ENCODE peak calls at places on chromosomes 3 and 15, in ten cellular contexts. S, A, W, T, B, H, N, Y, D and C are unnamed samples.

GRCh38 chr15:42154576-42155355 is 1.7 kb downstream of the PLA2G4F start:
- DNase-seq in S (no peak), A (no peak), W (no peak), T (no peak), B (no peak), H (no peak), N (no peak), Y (no peak), D (no peak), C (no peak)

GRCh38 chr3:127674793-127675189 is 2.0 kb downstream of the ABTB1 start:
- DNase-seq in S (peak; percentile 21), A (no peak), W (no peak), T (no peak), B (no peak), H (peak; percentile 44), N (peak; percentile 31), Y (no peak), D (no peak), C (no peak)

GRCh38 chr15:66070220-66070934 is 183.2 kb downstream of the MEGF11 start:
- DNase-seq in S (no peak), A (no peak), W (no peak), T (no peak), B (no peak), H (peak; percentile 12), N (no peak), Y (no peak), D (no peak), C (no peak)

GRCh38 chr3:97863025-97863424 is 41.2 kb downstream of the CRYBG3 start:
- DNase-seq in S (no peak), A (no peak), W (no peak), T (no peak), B (no peak), H (no peak), N (no peak), Y (no peak), D (no peak), C (no peak)

GRCh38 chr3:140242818-140243276 is 307.9 kb downstream of the CLSTN2 start:
- DNase-seq in S (no peak), A (peak; percentile 62), W (no peak), T (no peak), B (no peak), H (no peak), N (no peak), Y (no peak), D (no peak), C (no peak)

GRCh38 chr3:197749315-197749600 is 425 bp upstream of the FYTTD1 start:
- DNase-seq in S (no peak), A (peak; percentile 65), W (no peak), T (peak; percentile 73), B (no peak), H (no peak), N (no peak), Y (peak; percentile 34), D (peak; percentile 36), C (no peak)

GRCh38 chr15:74222705-74223104 is 13.4 kb upstream of the CCDC33 start:
- DNase-seq in S (no peak), A (no peak), W (no peak), T (no peak), B (no peak), H (no peak), N (no peak), Y (no peak), D (no peak), C (no peak)

GRCh38 chr3:69204315-69204957 is 82.0 kb upstream of the LMOD3 start:
- DNase-seq in S (no peak), A (no peak), W (no peak), T (no peak), B (no peak), H (no peak), N (no peak), Y (no peak), D (no peak), C (no peak)

GRCh38 chr3:52004906-52005395 is 9.3 kb upstream of the RPL29 start:
- DNase-seq in S (no peak), A (no peak), W (no peak), T (no peak), B (no peak), H (no peak), N (no peak), Y (no peak), D (no peak), C (no peak)

GRCh38 chr3:23550402-23550801 is 255.4 kb upstream of the UBE2E1 start:
- DNase-seq in S (no peak), A (no peak), W (no peak), T (no peak), B (no peak), H (no peak), N (no peak), Y (no peak), D (no peak), C (no peak)

GRCh38 chr3:23452408-23452807 is 249.3 kb downstream of the UBE2E2 start:
- DNase-seq in S (no peak), A (no peak), W (no peak), T (no peak), B (no peak), H (no peak), N (no peak), Y (no peak), D (no peak), C (no peak)

GRCh38 chr15:60349589-60349988 is 48.2 kb downstream of the ANXA2 start:
- DNase-seq in S (no peak), A (no peak), W (no peak), T (no peak), B (no peak), H (no peak), N (no peak), Y (no peak), D (no peak), C (no peak)

DNA sequence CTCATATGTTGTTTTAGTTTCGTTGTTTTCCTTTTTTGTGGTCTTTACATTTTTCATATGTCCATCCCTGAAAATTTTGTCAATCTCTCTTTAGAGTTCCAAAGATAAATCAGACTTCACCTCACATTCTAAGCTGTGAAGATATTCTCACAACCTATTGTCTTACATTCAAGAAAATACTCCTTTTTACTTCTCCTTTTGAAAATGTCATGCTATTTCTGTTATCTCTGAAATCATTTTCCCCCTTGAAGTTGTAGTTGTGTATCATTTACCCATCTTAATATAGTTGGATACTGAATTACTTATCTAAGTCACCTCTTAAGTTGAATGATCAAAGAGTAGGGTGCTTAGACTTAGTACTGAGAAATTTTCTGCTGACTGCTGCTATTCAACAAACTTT is 74.3 kb downstream of the DCUN1D1 start:
- DNase-seq in S (no peak), A (no peak), W (no peak), T (no peak), B (no peak), H (no peak), N (no peak), Y (no peak), D (no peak), C (no peak)
- TF ChIP-seq CTCF in S (no peak), A (no peak), W (no peak), T (no peak), B (no peak), H (no peak), N (no peak), Y (no peak), D (no peak), C (no peak)

GRCh38 chr3:29668233-29668632 is 387.4 kb downstream of the RBMS3 start:
- DNase-seq in S (no peak), A (no peak), W (no peak), T (no peak), B (no peak), H (no peak), N (no peak), Y (no peak), D (no peak), C (no peak)

GRCh38 chr3:29665688-29666087 is 384.8 kb downstream of the RBMS3 start:
- DNase-seq in S (no peak), A (no peak), W (no peak), T (no peak), B (no peak), H (no peak), N (no peak), Y (no peak), D (no peak), C (no peak)

DNA sequence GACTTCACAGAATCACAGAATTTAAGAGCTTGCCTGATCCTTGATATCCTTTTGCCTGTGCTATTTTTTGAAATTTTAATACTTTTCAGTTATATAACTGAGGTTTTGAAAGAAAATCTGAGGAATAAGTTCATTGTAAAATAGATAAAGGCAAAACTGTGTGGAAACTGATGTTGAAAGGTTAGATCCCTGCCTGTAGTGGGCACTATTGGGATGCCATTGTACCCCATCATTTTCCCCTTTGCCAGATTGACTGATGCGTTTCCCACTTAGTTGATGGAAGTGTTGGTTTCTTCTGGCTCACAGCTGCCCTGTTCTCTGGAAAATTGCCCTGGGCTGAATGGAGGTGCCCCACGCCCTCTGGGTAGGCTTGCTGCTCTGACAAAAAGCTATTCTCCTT is 387.9 kb downstream of the RBMS3 start:
- DNase-seq in S (no peak), A (no peak), W (no peak), T (no peak), B (no peak), H (no peak), N (peak; percentile 36), Y (no peak), D (no peak), C (no peak)
- TF ChIP-seq CTCF in S (no peak), A (no peak), W (no peak), T (peak; percentile 57), B (no peak), H (no peak), N (peak; percentile 67), Y (no peak), D (no peak), C (no peak)

DNA sequence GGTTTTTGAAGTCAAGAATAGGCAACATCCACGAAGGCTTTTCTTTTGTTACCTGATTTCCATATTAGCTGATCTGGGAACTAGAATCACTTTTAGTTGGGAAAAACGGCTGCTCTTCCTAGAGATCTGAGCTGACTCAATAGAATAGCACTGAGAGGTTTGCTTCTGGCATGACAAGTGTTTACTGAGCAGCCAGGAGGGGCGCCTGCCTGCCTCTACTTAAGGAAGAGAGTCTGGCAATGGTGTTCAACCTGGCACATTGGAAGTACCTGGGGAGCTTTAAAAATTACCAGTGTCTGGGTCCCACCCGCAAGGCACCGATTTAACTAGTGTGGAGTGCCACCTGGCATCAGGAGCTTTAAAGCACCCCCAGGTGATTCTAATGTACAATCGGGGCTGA is 34.4 kb downstream of the FAM43A start:
- DNase-seq in S (no peak), A (no peak), W (no peak), T (no peak), B (no peak), H (no peak), N (no peak), Y (no peak), D (no peak), C (no peak)
- TF ChIP-seq CTCF in S (no peak), A (no peak), W (no peak), T (peak; percentile 39), B (no peak), H (no peak), N (peak; percentile 47), Y (no peak), D (no peak), C (no peak)

GRCh38 chr3:63842127-63842526 is 21.5 kb downstream of the THOC7 start:
- DNase-seq in S (no peak), A (no peak), W (no peak), T (no peak), B (no peak), H (no peak), N (no peak), Y (no peak), D (no peak), C (no peak)

GRCh38 chr3:63845215-63845614 is 18.4 kb downstream of the THOC7 start:
- DNase-seq in S (no peak), A (no peak), W (no peak), T (no peak), B (no peak), H (no peak), N (no peak), Y (no peak), D (no peak), C (no peak)

GRCh38 chr3:63841704-63842103 is 21.9 kb downstream of the THOC7 start:
- DNase-seq in S (no peak), A (no peak), W (no peak), T (no peak), B (no peak), H (no peak), N (no peak), Y (no peak), D (no peak), C (no peak)
- TF ChIP-seq CTCF in S (no peak), A (no peak), W (no peak), T (no peak), B (no peak), H (no peak), N (no peak), Y (no peak), D (no peak), C (no peak)